ENCODE peak calls at places on chromosomes 1 and 21, in ten cellular contexts. G is astrocyte; H is fibroblast of lung; L is heart right ventricle; Q is heart left ventricle; D is colonic mucosa; A is pancreas; V is CD8-positive, alpha-beta T cell; F is CD8-positive, alpha-beta memory T cell; S is neuronal stem cell. Z is an unnamed sample.

GRCh38 chr1:174766727-174767126 is 233.0 kb upstream of the CACYBP start:
- DNase-seq in G (no peak), H (no peak), L (no peak), Q (no peak), D (no peak), A (no peak), V (no peak), F (no peak), S (no peak), Z (no peak)

GRCh38 chr1:179082308-179083030 is 599 bp downstream of the TOR3A start:
- DNase-seq in G (no peak), H (no peak), L (peak; percentile 32), Q (peak; percentile 36), D (peak; percentile 44), A (peak; percentile 34), V (peak; percentile 38), F (peak; percentile 22), S (peak; percentile 33), Z (peak; percentile 49)

GRCh38 chr1:43049487-43049886 is 90.8 kb upstream of the SLC2A1 start:
- DNase-seq in G (no peak), H (no peak), L (no peak), Q (no peak), D (no peak), A (no peak), V (no peak), F (no peak), S (no peak), Z (no peak)

GRCh38 chr21:37710555-37711293 is 205.5 kb downstream of the KCNJ6 start:
- DNase-seq in G (no peak), H (peak; percentile 71), L (peak; percentile 16), Q (peak; percentile 51), D (no peak), A (no peak), V (no peak), F (no peak), S (no peak), Z (no peak)

GRCh38 chr1:116262207-116262994 is 110.6 kb upstream of the ATP1A1 start:
- DNase-seq in G (no peak), H (no peak), L (no peak), Q (no peak), D (peak; percentile 16), A (no peak), V (no peak), F (no peak), S (no peak), Z (no peak)

GRCh38 chr1:93716974-93717373 is 35.3 kb upstream of the BCAR3 start:
- DNase-seq in G (no peak), H (peak; percentile 43), L (no peak), Q (no peak), D (no peak), A (no peak), V (no peak), F (no peak), S (no peak), Z (no peak)

GRCh38 chr1:72462506-72462905 is 180.2 kb upstream of the NEGR1 start:
- DNase-seq in G (peak; percentile 58), H (no peak), L (no peak), Q (no peak), D (no peak), A (no peak), V (no peak), F (no peak), S (no peak), Z (no peak)

GRCh38 chr1:182446033-182446669 is 3.8 kb upstream of the RGSL1 start:
- DNase-seq in G (peak; percentile 8), H (peak; percentile 48), L (peak; percentile 7), Q (no peak), D (peak; percentile 48), A (peak; percentile 18), V (no peak), F (peak; percentile 3), S (peak; percentile 18), Z (no peak)

GRCh38 chr1:2415801-2416208 is 3.4 kb upstream of the PEX10 start:
- DNase-seq in G (no peak), H (no peak), L (no peak), Q (no peak), D (peak; percentile 74), A (no peak), V (peak; percentile 39), F (peak; percentile 36), S (no peak), Z (no peak)
- H3K27ac ChIP-seq in G (no peak overlapping the region), H (no peak overlapping the region), L (peak overlapping the region; percentile 66), Q (no peak overlapping the region), D (peak overlapping the region; percentile 60), A (no peak overlapping the region), V (peak overlapping the region; percentile 59), F (peak overlapping the region; percentile 47), S (no peak overlapping the region), Z (peak overlapping the region; percentile 58)

GRCh38 chr1:27001570-27002360 is 8.3 kb downstream of the TRNP1 start:
- DNase-seq in G (no peak), H (peak; percentile 66), L (peak; percentile 54), Q (peak; percentile 62), D (no peak), A (peak; percentile 17), V (no peak), F (no peak), S (no peak), Z (peak; percentile 77)

GRCh38 chr1:27000817-27001460 is 7.4 kb downstream of the TRNP1 start:
- DNase-seq in G (peak; percentile 71), H (no peak), L (no peak), Q (no peak), D (no peak), A (no peak), V (no peak), F (no peak), S (no peak), Z (no peak)

GRCh38 chr1:26998319-26999300 is 5.1 kb downstream of the TRNP1 start:
- DNase-seq in G (no peak), H (peak; percentile 55), L (no peak), Q (no peak), D (no peak), A (peak; percentile 23), V (no peak), F (no peak), S (no peak), Z (peak; percentile 27)

GRCh38 chr1:26999440-26999987 is 6.0 kb downstream of the TRNP1 start:
- DNase-seq in G (peak; percentile 97), H (peak; percentile 98), L (peak; percentile 78), Q (peak; percentile 85), D (no peak), A (peak; percentile 70), V (no peak), F (no peak), S (peak; percentile 59), Z (no peak)

GRCh38 chr1:27000092-27000816 is 6.8 kb downstream of the TRNP1 start:
- DNase-seq in G (no peak), H (peak; percentile 66), L (no peak), Q (no peak), D (no peak), A (no peak), V (no peak), F (no peak), S (no peak), Z (no peak)
- H3K4me1 ChIP-seq in G (peaks cover 58% of the 10 kb centered on the region), H (peaks cover 38% of the 10 kb centered on the region), L (peaks cover 75% of the 10 kb centered on the region), Q (peaks cover 54% of the 10 kb centered on the region), D (no peaks in the 10 kb centered on the region), A (peaks cover 21% of the 10 kb centered on the region), V (no peaks in the 10 kb centered on the region), F (peaks cover 4% of the 10 kb centered on the region), S (peaks cover 62% of the 10 kb centered on the region), Z (peaks cover 54% of the 10 kb centered on the region)

GRCh38 chr1:21266119-21266774 is 24.0 kb downstream of the ECE1 start:
- DNase-seq in G (no peak), H (no peak), L (no peak), Q (no peak), D (no peak), A (no peak), V (no peak), F (no peak), S (no peak), Z (no peak)

GRCh38 chr1:21269461-21270085 is 20.7 kb downstream of the ECE1 start:
- DNase-seq in G (no peak), H (no peak), L (no peak), Q (no peak), D (no peak), A (no peak), V (no peak), F (no peak), S (no peak), Z (no peak)

GRCh38 chr1:21270086-21270689 is 20.1 kb downstream of the ECE1 start:
- DNase-seq in G (no peak), H (peak; percentile 61), L (peak; percentile 82), Q (peak; percentile 79), D (peak; percentile 85), A (peak; percentile 80), V (peak; percentile 88), F (peak; percentile 73), S (peak; percentile 63), Z (peak; percentile 70)

GRCh38 chr1:21267191-21268077 is 22.8 kb downstream of the ECE1 start:
- DNase-seq in G (peak; percentile 31), H (no peak), L (no peak), Q (no peak), D (no peak), A (no peak), V (no peak), F (no peak), S (no peak), Z (no peak)

DNA sequence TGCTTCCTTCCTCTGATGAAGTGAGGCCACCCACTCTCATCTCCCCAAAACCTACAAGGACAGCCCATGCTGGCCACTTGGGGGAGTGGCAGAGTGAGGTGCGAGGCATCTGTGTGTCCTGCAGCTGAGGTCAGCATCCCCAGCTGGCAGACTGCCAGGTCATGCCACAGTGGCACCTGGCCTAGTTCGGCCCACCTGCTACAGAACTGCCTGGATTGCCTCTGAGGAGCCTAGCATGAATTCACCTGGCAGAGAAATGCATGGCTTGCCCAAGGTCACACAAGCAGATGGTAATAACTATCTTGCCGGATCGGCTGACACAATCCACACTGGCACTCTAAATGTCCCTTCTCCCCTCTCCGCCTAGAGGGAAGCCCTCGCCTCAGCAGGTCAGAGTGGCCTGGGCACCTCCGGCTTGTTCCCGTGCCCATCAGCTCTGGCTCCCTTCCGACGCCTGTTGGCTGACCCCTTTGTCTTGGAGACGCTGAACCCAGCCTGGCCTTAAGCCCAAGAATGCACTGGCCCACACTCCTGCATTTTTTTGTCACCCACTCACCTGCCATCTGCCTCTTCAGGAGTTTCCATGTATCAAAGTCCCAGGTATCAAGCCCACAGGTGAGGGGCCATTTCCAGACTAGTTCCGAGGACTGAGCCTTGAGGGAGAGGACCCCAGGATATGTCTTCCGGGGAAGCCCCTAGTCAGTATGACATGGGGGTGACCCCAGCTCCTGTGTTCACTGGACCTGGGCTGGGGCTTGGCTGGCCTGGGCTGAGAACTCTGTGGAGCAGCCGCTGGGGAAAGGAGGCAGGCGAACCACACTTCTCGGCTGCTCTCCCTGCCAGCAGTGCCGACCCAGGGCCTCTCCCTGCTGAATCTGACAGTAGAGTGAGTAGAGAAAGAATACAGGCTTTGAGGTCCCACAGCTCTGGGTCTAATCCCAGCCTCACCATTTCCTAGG is 21.7 kb downstream of the ECE1 start:
- DNase-seq in G (no peak), H (no peak), L (no peak), Q (peak; percentile 55), D (no peak), A (peak; percentile 80), V (no peak), F (no peak), S (no peak), Z (no peak)
- H3K27ac ChIP-seq in G (no peak overlapping the region), H (no peak overlapping the region), L (peak overlapping the region; percentile 8), Q (peak overlapping the region; percentile 14), D (no peak overlapping the region), A (peak overlapping the region; percentile 33), V (no peak overlapping the region), F (no peak overlapping the region), S (no peak overlapping the region), Z (peak overlapping the region; percentile 55)

DNA sequence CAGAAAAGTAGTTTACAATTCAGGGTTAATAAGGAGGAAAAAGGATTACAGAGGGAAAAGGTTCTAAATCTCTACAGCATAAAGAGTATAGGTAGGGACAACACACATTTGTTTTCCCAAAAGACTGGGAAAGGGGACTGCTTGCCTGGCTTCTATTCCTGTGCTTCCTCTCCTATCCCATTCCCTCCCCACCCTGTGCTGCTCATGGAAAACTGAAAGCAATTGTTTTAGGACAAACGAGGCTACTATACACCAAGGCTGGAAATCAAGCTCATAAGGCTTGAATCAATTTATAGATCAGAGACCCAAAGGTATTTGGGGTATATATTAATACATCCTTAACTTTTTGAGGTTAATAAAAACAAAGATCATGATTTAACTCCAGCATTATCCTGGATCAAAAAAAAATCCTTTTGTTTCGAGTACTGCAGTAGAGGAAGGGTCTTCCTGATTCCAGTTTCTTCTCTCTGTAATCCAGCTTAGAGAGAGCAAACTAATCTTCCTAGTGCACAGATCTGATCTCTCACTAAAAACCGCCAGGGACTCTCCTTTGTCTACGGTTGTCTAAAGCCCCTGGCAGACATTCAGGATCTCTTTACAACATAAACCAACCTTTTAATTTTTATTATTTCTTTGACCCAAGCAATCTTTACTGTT is 37.3 kb upstream of the A3GALT2 start:
- DNase-seq in G (no peak), H (no peak), L (no peak), Q (no peak), D (no peak), A (no peak), V (no peak), F (no peak), S (no peak), Z (no peak)
- H3K4me1 ChIP-seq in G (no peaks in the 10 kb centered on the region), H (no peaks in the 10 kb centered on the region), L (peaks cover 41% of the 10 kb centered on the region), Q (peaks cover 30% of the 10 kb centered on the region), D (no peaks in the 10 kb centered on the region), A (peaks cover 3% of the 10 kb centered on the region), V (no peaks in the 10 kb centered on the region), F (no peaks in the 10 kb centered on the region), S (peaks cover 26% of the 10 kb centered on the region), Z (no peaks in the 10 kb centered on the region)

Z was measured in upper lobe of left lung.